ENCODE peak calls at places on chromosomes 3 and 15, in nine cellular contexts. D is H1; K is CD4-positive, alpha-beta T cell; E is left ventricle myocardium inferior; G is kidney; I is A549; N is spleen; W is right cardiac atrium; B is heart right ventricle. U is an unnamed sample.

GRCh38 chr3:147421184-147421912 is 12.2 kb downstream of the ZIC1 start:
- DNase-seq in D (peak), K (no peak), E (no peak), G (peak), I (no peak), N (no peak), W (peak), B (no peak), U (no peak)

GRCh38 chr15:25863067-25863967 is at the start of gene ATP10A:
- DNase-seq in D (peak), K (peak), E (peak), G (no peak), I (peak), N (no peak), W (peak), B (peak), U (no peak)

GRCh38 chr3:108462899-108463298 is 47.5 kb downstream of the MYH15 start:
- DNase-seq in D (no peak), K (no peak), E (no peak), G (no peak), I (no peak), N (no peak), W (no peak), B (no peak), U (no peak)

GRCh38 chr3:179071569-179072397 is at the start of gene ZMAT3:
- DNase-seq in D (peak), K (peak), E (peak), G (peak), I (peak), N (peak), W (peak), B (peak), U (peak)

GRCh38 chr15:90201944-90202375 is 830 bp downstream of the SEMA4B start:
- DNase-seq in D (peak), K (no peak), E (no peak), G (peak), I (no peak), N (peak), W (no peak), B (no peak), U (no peak)

GRCh38 chr15:70493787-70494514 is 269.4 kb downstream of the UACA start:
- DNase-seq in D (no peak), K (no peak), E (no peak), G (no peak), I (peak), N (peak), W (no peak), B (no peak), U (no peak)

GRCh38 chr3:41991399-41991798 is 29.5 kb upstream of the ULK4 start:
- DNase-seq in D (no peak), K (no peak), E (no peak), G (no peak), I (no peak), N (no peak), W (no peak), B (no peak), U (no peak)

GRCh38 chr3:182092662-182093262 is 381.0 kb downstream of the SOX2 start:
- DNase-seq in D (no peak), K (no peak), E (no peak), G (no peak), I (peak), N (no peak), W (peak), B (no peak), U (no peak)

GRCh38 chr3:39275963-39276593 is 3.8 kb downstream of the CX3CR1 start:
- DNase-seq in D (no peak), K (no peak), E (no peak), G (no peak), I (no peak), N (no peak), W (no peak), B (no peak), U (no peak)

GRCh38 chr3:17810759-17811158 is 68.3 kb upstream of the TBC1D5 start:
- DNase-seq in D (no peak), K (no peak), E (no peak), G (no peak), I (peak), N (no peak), W (no peak), B (no peak), U (no peak)

GRCh38 chr3:133896002-133896761 is 500 bp upstream of the RAB6B start:
- DNase-seq in D (no peak), K (no peak), E (no peak), G (no peak), I (no peak), N (no peak), W (no peak), B (no peak), U (no peak)

GRCh38 chr3:127043041-127043641 is 60.2 kb downstream of the PLXNA1 start:
- DNase-seq in D (peak), K (no peak), E (no peak), G (peak), I (no peak), N (peak), W (peak), B (no peak), U (no peak)

GRCh38 chr3:151085227-151085888 is at the start of gene MED12L:
- DNase-seq in D (peak), K (peak), E (peak), G (peak), I (peak), N (peak), W (peak), B (peak), U (peak)

GRCh38 chr3:111069974-111070751 is 1.5 kb upstream of the NECTIN3 start:
- DNase-seq in D (no peak), K (no peak), E (no peak), G (peak), I (no peak), N (peak), W (peak), B (peak), U (peak)

GRCh38 chr3:195825191-195825588 is 13.5 kb upstream of the MUC4 start:
- DNase-seq in D (no peak), K (no peak), E (no peak), G (peak), I (no peak), N (no peak), W (no peak), B (no peak), U (no peak)

GRCh38 chr15:65101418-65101890 is 13.5 kb downstream of the UBAP1L start:
- DNase-seq in D (peak), K (peak), E (peak), G (no peak), I (peak), N (no peak), W (peak), B (peak), U (peak)

GRCh38 chr3:79846148-79846933 is 78.5 kb upstream of the ROBO1 start:
- DNase-seq in D (peak), K (no peak), E (no peak), G (no peak), I (peak), N (no peak), W (no peak), B (no peak), U (no peak)

GRCh38 chr3:194327414-194328079 is 23.6 kb downstream of the CPN2 start:
- DNase-seq in D (no peak), K (no peak), E (no peak), G (no peak), I (peak), N (no peak), W (no peak), B (no peak), U (no peak)

GRCh38 chr3:168165390-168166269 is 69.9 kb upstream of the GOLIM4 start:
- DNase-seq in D (no peak), K (no peak), E (no peak), G (no peak), I (peak), N (no peak), W (no peak), B (peak), U (peak)

GRCh38 chr3:70989174-70989573 is 594.4 kb downstream of the FOXP1 start:
- DNase-seq in D (no peak), K (no peak), E (no peak), G (no peak), I (no peak), N (no peak), W (no peak), B (no peak), U (no peak)

GRCh38 chr15:95848126-95848525 is 482.4 kb upstream of the NR2F2 start:
- DNase-seq in D (no peak), K (no peak), E (no peak), G (no peak), I (no peak), N (no peak), W (no peak), B (no peak), U (no peak)

GRCh38 chr15:58597943-58598828 is 151.3 kb downstream of the ADAM10 start:
- DNase-seq in D (no peak), K (no peak), E (no peak), G (no peak), I (no peak), N (no peak), W (no peak), B (no peak), U (no peak)

GRCh38 chr15:58594898-58595297 is 154.6 kb downstream of the ADAM10 start:
- DNase-seq in D (no peak), K (no peak), E (no peak), G (no peak), I (no peak), N (no peak), W (no peak), B (no peak), U (no peak)

GRCh38 chr15:58595516-58596238 is 153.8 kb downstream of the ADAM10 start:
- DNase-seq in D (no peak), K (no peak), E (no peak), G (no peak), I (no peak), N (no peak), W (no peak), B (no peak), U (no peak)

GRCh38 chr15:58602823-58603222 is 146.7 kb downstream of the ADAM10 start:
- DNase-seq in D (no peak), K (no peak), E (no peak), G (no peak), I (no peak), N (no peak), W (no peak), B (no peak), U (no peak)

DNA sequence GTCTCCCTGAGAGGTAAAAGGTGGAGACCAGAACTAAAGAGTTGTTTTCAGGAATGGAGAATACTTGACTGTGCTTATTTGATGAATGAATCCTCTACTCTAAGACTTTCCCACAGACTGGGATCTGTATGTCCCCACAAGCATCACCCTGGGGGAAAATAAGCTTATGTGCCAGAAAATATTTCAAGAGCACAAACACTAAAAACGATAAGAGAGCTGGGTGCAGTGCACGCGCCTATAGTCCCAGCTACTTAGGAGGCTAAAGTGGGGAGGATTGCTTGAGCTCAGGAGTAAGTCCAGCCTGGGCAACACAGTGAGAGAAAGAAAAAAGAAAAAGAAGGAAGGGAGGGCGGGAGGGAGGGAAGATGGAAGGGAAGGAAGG is 150.7 kb downstream of the ADAM10 start:
- DNase-seq in D (no peak), K (no peak), E (no peak), G (no peak), I (no peak), N (no peak), W (no peak), B (no peak), U (no peak)
- H3K27ac ChIP-seq in D (no peak), K (no peak), E (no peak), G (no peak), I (no peak), N (no peak), W (no peak), B (no peak), U (no peak)

DNA sequence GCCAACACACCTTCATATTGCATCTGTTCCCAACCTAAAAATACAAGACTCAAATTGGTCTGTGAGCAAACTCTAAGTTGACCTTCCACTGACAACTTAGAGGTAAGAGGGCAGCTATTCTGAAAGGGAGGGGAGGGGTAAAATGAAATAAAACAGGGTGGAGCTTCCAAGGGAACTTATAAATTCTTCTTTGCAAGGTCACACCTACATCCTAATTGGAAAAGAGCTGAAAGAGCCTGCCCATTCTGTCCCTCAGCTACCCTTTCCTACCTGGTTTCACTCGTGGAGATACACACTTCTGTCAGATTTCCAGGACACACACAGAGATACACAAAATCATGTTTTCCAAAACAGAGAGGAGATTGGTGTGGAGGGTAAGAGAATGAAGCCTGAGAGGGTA is 1.0 kb downstream of the ILDR1 start:
- DNase-seq in D (no peak), K (no peak), E (no peak), G (no peak), I (no peak), N (no peak), W (no peak), B (no peak), U (no peak)
- H3K27ac ChIP-seq in D (no peak), K (no peak), E (no peak), G (no peak), I (no peak), N (no peak), W (no peak), B (no peak), U (no peak)

DNA sequence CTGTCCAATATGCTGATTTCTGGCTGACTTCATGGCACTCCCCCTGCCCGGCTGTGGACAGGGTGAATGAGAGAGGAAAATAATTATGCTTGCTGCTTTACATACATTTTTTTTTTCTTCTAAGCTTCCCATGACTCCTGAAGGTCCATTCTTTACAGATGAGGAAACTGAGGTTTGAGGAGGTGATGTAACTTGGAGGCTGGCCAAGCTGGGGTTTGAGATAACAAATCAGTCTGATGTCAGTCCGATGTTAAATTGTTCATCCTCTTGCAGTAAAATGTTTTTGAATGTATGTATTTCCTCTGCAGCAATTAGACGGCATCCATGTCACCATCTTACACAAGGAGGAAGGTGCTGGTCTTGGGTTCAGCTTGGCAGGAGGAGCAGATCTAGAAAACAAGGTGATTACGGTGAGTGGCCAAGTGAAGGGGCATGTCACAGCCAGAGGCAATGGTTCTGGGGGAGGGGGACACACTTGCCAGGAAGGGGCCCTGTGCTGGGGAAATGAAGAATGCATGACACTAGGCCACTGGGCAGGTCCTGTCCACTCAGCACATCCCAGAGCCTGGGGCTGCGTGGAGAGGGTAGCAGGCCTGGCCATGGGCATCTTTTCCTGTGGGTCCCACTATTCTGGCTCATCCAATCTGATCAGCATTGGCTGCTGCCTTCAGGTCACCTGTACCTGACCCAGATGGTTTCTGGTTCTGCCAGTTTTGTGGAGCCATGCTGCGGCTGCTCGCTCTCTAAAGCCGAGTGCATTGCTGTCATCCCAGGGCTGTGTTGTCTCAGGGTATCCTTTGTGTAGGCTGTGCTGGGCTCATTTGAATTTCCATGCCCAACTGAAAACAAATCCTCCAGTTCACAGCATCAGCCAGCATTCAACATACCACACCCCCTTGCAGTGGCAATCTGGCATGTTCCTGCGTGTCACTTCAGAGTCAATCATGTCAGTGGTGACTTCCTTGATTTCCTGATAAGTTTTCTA is 20.4 kb downstream of the STARD5 start:
- DNase-seq in D (peak), K (peak), E (no peak), G (no peak), I (no peak), N (no peak), W (no peak), B (no peak), U (no peak)
- H3K27ac ChIP-seq in D (no peak), K (peak), E (peak), G (no peak), I (no peak), N (peak), W (peak), B (peak), U (no peak)

GRCh38 chr3:104245241-104245640 is 1121.5 kb upstream of the ALCAM start:
- DNase-seq in D (no peak), K (no peak), E (no peak), G (no peak), I (no peak), N (no peak), W (no peak), B (no peak), U (no peak)
- H3K27ac ChIP-seq in D (no peak), K (no peak), E (no peak), G (no peak), I (no peak), N (no peak), W (no peak), B (no peak), U (no peak)

GRCh38 chr15:40440300-40441011 is at the start of gene BAHD1:
- DNase-seq in D (peak), K (peak), E (peak), G (peak), I (peak), N (peak), W (peak), B (peak), U (peak)
- H3K27ac ChIP-seq in D (peak), K (no peak), E (peak), G (no peak), I (peak), N (peak), W (peak), B (peak), U (peak)

DNA sequence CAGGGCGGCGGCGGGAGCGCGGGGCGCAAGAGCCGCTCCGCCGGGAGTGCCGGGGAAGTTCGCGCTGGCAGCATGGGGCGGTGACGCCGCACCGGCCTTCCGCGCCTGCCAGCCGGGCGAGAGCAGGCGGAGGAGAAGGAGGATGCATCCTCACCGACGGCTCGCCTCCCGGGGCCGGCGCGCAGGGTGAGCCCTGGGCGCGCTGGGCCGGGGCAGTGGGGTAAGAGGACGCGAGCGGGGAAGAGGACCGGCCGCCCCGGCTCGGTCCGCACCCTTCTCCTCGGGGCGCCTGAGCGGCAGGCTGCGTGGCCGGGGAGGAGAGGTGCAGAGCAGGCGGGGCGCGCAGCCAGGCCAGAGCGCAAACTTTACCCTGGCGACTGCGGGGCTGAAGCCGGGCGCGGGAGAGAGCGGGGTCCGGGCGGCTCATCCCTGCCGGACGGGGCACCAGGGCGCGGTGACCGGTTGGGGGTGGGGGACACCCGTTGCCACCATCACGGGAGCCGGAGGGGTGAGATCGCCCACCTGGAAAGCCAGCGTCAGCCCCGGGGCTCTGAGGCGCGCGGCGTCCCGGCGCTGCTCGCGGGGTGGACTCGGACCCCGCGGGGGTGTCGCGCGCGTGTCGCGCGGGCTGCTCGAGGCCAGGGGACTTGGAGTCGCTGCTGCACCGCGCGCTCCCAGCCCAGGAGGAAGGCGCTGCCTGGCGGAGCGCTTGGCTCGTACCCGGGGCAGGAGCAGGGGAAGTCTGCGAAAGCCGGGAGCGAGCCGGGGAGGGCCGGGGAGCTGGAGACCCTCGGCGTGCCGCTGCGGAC is 541 bp downstream of the GABRA5 start:
- DNase-seq in D (peak), K (no peak), E (no peak), G (no peak), I (peak), N (no peak), W (no peak), B (no peak), U (no peak)
- H3K27ac ChIP-seq in D (no peak), K (no peak), E (no peak), G (no peak), I (peak), N (no peak), W (no peak), B (no peak), U (no peak)

DNA sequence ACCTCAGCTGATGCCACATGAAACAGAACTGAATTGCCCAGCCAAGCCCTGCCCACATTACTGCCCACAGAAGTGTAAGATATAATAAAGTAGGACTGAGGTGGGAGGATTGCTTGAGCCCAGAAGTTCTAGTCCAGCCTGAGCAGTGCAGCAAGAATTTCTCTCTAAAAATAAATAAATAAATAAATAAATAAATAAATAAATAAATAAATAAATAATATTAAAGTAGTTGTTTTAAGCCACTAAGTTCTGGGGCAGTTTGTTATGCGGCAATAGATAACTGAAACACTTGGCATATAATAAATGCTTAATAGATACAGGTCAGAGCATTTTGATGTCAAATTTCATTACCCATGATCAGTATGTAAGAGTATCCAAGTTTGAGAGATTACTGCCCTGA is 249.4 kb upstream of the LRRFIP2 start:
- DNase-seq in D (no peak), K (no peak), E (no peak), G (no peak), I (no peak), N (no peak), W (no peak), B (no peak), U (no peak)
- H3K27ac ChIP-seq in D (no peak), K (no peak), E (no peak), G (no peak), I (no peak), N (no peak), W (no peak), B (no peak), U (no peak)

GRCh38 chr15:57552678-57553334 is 38.9 kb upstream of the MYZAP start:
- DNase-seq in D (no peak), K (no peak), E (no peak), G (no peak), I (no peak), N (no peak), W (no peak), B (no peak), U (no peak)
- H3K27ac ChIP-seq in D (peak), K (no peak), E (peak), G (peak), I (peak), N (no peak), W (peak), B (peak), U (no peak)